ENCODE peak calls at places on chromosomes 2 and 18, in six cellular contexts. One of them, this sample, is unnamed.

GRCh38 chr2:158191076-158191566 is 89.4 kb downstream of the UPP2 start:
- DNase-seq in transverse colon: no peak
- DNase-seq in spleen: no peak
- DNase-seq in GM12878: peak; percentile 48
- DNase-seq in breast epithelium: no peak
- DNase-seq in vagina: no peak
- DNase-seq in this sample: no peak

GRCh38 chr2:70944291-70944690 is 8.6 kb downstream of the ATP6V1B1 start:
- DNase-seq in transverse colon: no peak
- DNase-seq in vagina: peak; percentile 40
- DNase-seq in spleen: peak; percentile 64
- DNase-seq in breast epithelium: no peak
- DNase-seq in GM12878: no peak
- DNase-seq in this sample: no peak

GRCh38 chr2:113053666-113054435 is 1.2 kb upstream of the IL36B start:
- DNase-seq in spleen: no peak
- DNase-seq in breast epithelium: no peak
- DNase-seq in transverse colon: no peak
- DNase-seq in vagina: peak; percentile 42
- DNase-seq in GM12878: no peak
- DNase-seq in this sample: no peak

GRCh38 chr2:74374509-74375205 is 5.5 kb downstream of the DCTN1 start:
- DNase-seq in vagina: no peak
- DNase-seq in transverse colon: peak; percentile 70
- DNase-seq in breast epithelium: peak; percentile 28
- DNase-seq in spleen: no peak
- DNase-seq in GM12878: no peak
- DNase-seq in this sample: peak; percentile 77

GRCh38 chr2:1907849-1908533 is 163.7 kb upstream of the PXDN start:
- DNase-seq in spleen: no peak
- DNase-seq in transverse colon: no peak
- DNase-seq in GM12878: no peak
- DNase-seq in vagina: no peak
- DNase-seq in breast epithelium: no peak
- DNase-seq in this sample: no peak

GRCh38 chr2:191789791-191790190 is 57.1 kb downstream of the CAVIN2 start:
- DNase-seq in GM12878: no peak
- DNase-seq in transverse colon: no peak
- DNase-seq in breast epithelium: no peak
- DNase-seq in spleen: no peak
- DNase-seq in vagina: no peak
- DNase-seq in this sample: no peak

GRCh38 chr2:217743980-217744761 is 258.6 kb downstream of the TNS1 start:
- DNase-seq in vagina: peak; percentile 83
- DNase-seq in transverse colon: no peak
- DNase-seq in breast epithelium: no peak
- DNase-seq in spleen: no peak
- DNase-seq in GM12878: no peak
- DNase-seq in this sample: peak; percentile 0

GRCh38 chr2:10447300-10448207 is 573 bp downstream of the ODC1 start:
- DNase-seq in spleen: peak; percentile 96
- DNase-seq in GM12878: peak; percentile 15
- DNase-seq in transverse colon: peak; percentile 69
- DNase-seq in breast epithelium: no peak
- DNase-seq in vagina: no peak
- DNase-seq in this sample: peak; percentile 40

GRCh38 chr2:27627963-27628766 is 647 bp downstream of the CCDC121 start:
- DNase-seq in breast epithelium: no peak
- DNase-seq in GM12878: no peak
- DNase-seq in vagina: no peak
- DNase-seq in transverse colon: no peak
- DNase-seq in spleen: no peak
- DNase-seq in this sample: peak; percentile 10

GRCh38 chr18:2351126-2351850 is 220.0 kb downstream of the METTL4 start:
- DNase-seq in GM12878: no peak
- DNase-seq in breast epithelium: no peak
- DNase-seq in transverse colon: no peak
- DNase-seq in vagina: no peak
- DNase-seq in spleen: no peak
- DNase-seq in this sample: no peak

GRCh38 chr18:8616026-8616401 is 6.8 kb downstream of the RAB12 start:
- DNase-seq in breast epithelium: no peak
- DNase-seq in GM12878: no peak
- DNase-seq in spleen: no peak
- DNase-seq in transverse colon: no peak
- DNase-seq in vagina: no peak
- DNase-seq in this sample: no peak

GRCh38 chr2:232276084-232276738 is 102.3 kb upstream of the ALPP start:
- DNase-seq in spleen: no peak
- DNase-seq in transverse colon: peak; percentile 25
- DNase-seq in vagina: no peak
- DNase-seq in breast epithelium: no peak
- DNase-seq in GM12878: no peak
- DNase-seq in this sample: peak; percentile 46

GRCh38 chr2:118979177-118979861 is 37.3 kb downstream of the MARCO start:
- DNase-seq in spleen: no peak
- DNase-seq in vagina: no peak
- DNase-seq in breast epithelium: no peak
- DNase-seq in GM12878: no peak
- DNase-seq in transverse colon: no peak
- DNase-seq in this sample: no peak

GRCh38 chr2:110678457-110679336 is 834 bp upstream of the BUB1 start:
- DNase-seq in transverse colon: peak; percentile 18
- DNase-seq in spleen: peak; percentile 83
- DNase-seq in breast epithelium: no peak
- DNase-seq in vagina: no peak
- DNase-seq in GM12878: no peak
- DNase-seq in this sample: peak; percentile 7

GRCh38 chr2:205463626-205464025 is 218.7 kb upstream of the NRP2 start:
- DNase-seq in breast epithelium: no peak
- DNase-seq in transverse colon: no peak
- DNase-seq in spleen: no peak
- DNase-seq in GM12878: no peak
- DNase-seq in vagina: no peak
- DNase-seq in this sample: no peak

GRCh38 chr2:158130832-158131473 is 29.3 kb downstream of the UPP2 start:
- DNase-seq in transverse colon: no peak
- DNase-seq in spleen: no peak
- DNase-seq in vagina: no peak
- DNase-seq in GM12878: no peak
- DNase-seq in breast epithelium: no peak
- DNase-seq in this sample: no peak

GRCh38 chr2:85095094-85095493 is 38.1 kb upstream of the TCF7L1 start:
- DNase-seq in vagina: no peak
- DNase-seq in breast epithelium: no peak
- DNase-seq in spleen: no peak
- DNase-seq in GM12878: no peak
- DNase-seq in transverse colon: no peak
- DNase-seq in this sample: no peak

GRCh38 chr2:183195397-183195796 is 71.2 kb downstream of the NUP35 start:
- DNase-seq in spleen: no peak
- DNase-seq in GM12878: no peak
- DNase-seq in breast epithelium: no peak
- DNase-seq in vagina: no peak
- DNase-seq in transverse colon: no peak
- DNase-seq in this sample: no peak

GRCh38 chr2:8285081-8285480 is 396.8 kb upstream of the ID2 start:
- DNase-seq in transverse colon: no peak
- DNase-seq in breast epithelium: no peak
- DNase-seq in vagina: no peak
- DNase-seq in spleen: no peak
- DNase-seq in GM12878: no peak
- DNase-seq in this sample: no peak

GRCh38 chr2:22355816-22356433 is 1029.1 kb upstream of the KLHL29 start:
- DNase-seq in vagina: no peak
- DNase-seq in spleen: no peak
- DNase-seq in GM12878: no peak
- DNase-seq in transverse colon: peak; percentile 54
- DNase-seq in breast epithelium: peak; percentile 35
- DNase-seq in this sample: peak; percentile 55

GRCh38 chr2:33340265-33340664 is 136.2 kb upstream of the RASGRP3 start:
- DNase-seq in GM12878: no peak
- DNase-seq in breast epithelium: peak; percentile 39
- DNase-seq in spleen: peak; percentile 73
- DNase-seq in transverse colon: peak; percentile 14
- DNase-seq in vagina: no peak
- DNase-seq in this sample: no peak

GRCh38 chr2:31558401-31559295 is 22.1 kb downstream of the SRD5A2 start:
- DNase-seq in GM12878: no peak
- DNase-seq in vagina: no peak
- DNase-seq in spleen: no peak
- DNase-seq in breast epithelium: peak; percentile 68
- DNase-seq in transverse colon: no peak
- DNase-seq in this sample: peak; percentile 72

GRCh38 chr2:128452536-128453530 is 134.2 kb upstream of the HS6ST1 start:
- DNase-seq in GM12878: no peak
- DNase-seq in vagina: peak; percentile 67
- DNase-seq in breast epithelium: no peak
- DNase-seq in transverse colon: no peak
- DNase-seq in spleen: no peak
- DNase-seq in this sample: no peak

GRCh38 chr2:24919100-24919976 is 699 bp downstream of the ADCY3 start:
- DNase-seq in vagina: no peak
- DNase-seq in spleen: peak; percentile 76
- DNase-seq in GM12878: no peak
- DNase-seq in breast epithelium: no peak
- DNase-seq in transverse colon: peak; percentile 66
- DNase-seq in this sample: peak; percentile 21

GRCh38 chr2:40369619-40370397 is 82.1 kb downstream of the SLC8A1 start:
- DNase-seq in transverse colon: no peak
- DNase-seq in spleen: no peak
- DNase-seq in breast epithelium: no peak
- DNase-seq in vagina: no peak
- DNase-seq in GM12878: no peak
- DNase-seq in this sample: no peak

GRCh38 chr2:177464549-177464948 is 72.0 kb downstream of the AGPS start:
- DNase-seq in breast epithelium: no peak
- DNase-seq in vagina: no peak
- DNase-seq in GM12878: no peak
- DNase-seq in transverse colon: no peak
- DNase-seq in spleen: no peak
- DNase-seq in this sample: no peak

GRCh38 chr18:63897072-63897471 is 9.6 kb downstream of the SERPINB2 start:
- DNase-seq in spleen: no peak
- DNase-seq in breast epithelium: no peak
- DNase-seq in transverse colon: no peak
- DNase-seq in vagina: no peak
- DNase-seq in GM12878: no peak
- DNase-seq in this sample: no peak

GRCh38 chr2:149586063-149586462 is 1.5 kb downstream of the MMADHC start:
- DNase-seq in vagina: no peak
- DNase-seq in transverse colon: no peak
- DNase-seq in GM12878: no peak
- DNase-seq in spleen: no peak
- DNase-seq in breast epithelium: no peak
- DNase-seq in this sample: no peak

GRCh38 chr2:224749136-224749535 is 33.0 kb upstream of the CCDC195 start:
- DNase-seq in GM12878: no peak
- DNase-seq in transverse colon: no peak
- DNase-seq in vagina: no peak
- DNase-seq in spleen: no peak
- DNase-seq in breast epithelium: no peak
- DNase-seq in this sample: no peak

GRCh38 chr2:119117891-119118882 is 40.4 kb downstream of the C1QL2 start:
- DNase-seq in GM12878: no peak
- DNase-seq in breast epithelium: no peak
- DNase-seq in spleen: no peak
- DNase-seq in vagina: peak; percentile 70
- DNase-seq in transverse colon: no peak
- DNase-seq in this sample: no peak

GRCh38 chr2:85753525-85754312 is at the start of gene ATOH8:
- DNase-seq in GM12878: no peak
- DNase-seq in spleen: peak; percentile 91
- DNase-seq in vagina: no peak
- DNase-seq in breast epithelium: no peak
- DNase-seq in transverse colon: peak; percentile 68
- DNase-seq in this sample: peak; percentile 72

DNA sequence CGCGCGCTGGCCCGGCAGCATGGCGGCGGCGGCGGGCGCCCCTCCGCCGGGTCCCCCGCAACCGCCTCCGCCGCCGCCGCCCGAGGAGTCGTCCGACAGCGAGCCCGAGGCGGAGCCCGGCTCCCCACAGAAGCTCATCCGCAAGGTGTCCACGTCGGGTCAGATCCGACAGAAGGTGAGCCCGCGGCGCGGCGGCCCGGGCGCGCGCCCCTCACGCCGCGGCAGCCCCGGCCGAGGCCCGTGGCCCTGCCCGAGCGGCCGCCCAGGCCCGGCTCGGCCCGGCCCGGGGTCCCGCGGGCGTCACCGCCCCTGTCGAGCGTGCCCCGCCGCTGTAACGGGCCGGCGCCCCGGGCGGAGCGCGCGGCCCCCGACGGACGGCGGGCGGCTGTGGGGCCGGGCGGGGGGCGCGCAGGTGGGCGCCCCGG is 218 bp downstream of the DGKD start:
- DNase-seq in GM12878: no peak
- DNase-seq in spleen: no peak
- DNase-seq in vagina: no peak
- DNase-seq in breast epithelium: no peak
- DNase-seq in transverse colon: no peak
- DNase-seq in this sample: no peak
- TF ChIP-seq POLR2A in GM12878: peak; percentile 81
- TF ChIP-seq POLR2A in spleen: no peak
- TF ChIP-seq POLR2A in vagina: no peak
- TF ChIP-seq POLR2A in breast epithelium: no peak
- TF ChIP-seq POLR2A in transverse colon: no peak
- TF ChIP-seq POLR2A in this sample: no peak

DNA sequence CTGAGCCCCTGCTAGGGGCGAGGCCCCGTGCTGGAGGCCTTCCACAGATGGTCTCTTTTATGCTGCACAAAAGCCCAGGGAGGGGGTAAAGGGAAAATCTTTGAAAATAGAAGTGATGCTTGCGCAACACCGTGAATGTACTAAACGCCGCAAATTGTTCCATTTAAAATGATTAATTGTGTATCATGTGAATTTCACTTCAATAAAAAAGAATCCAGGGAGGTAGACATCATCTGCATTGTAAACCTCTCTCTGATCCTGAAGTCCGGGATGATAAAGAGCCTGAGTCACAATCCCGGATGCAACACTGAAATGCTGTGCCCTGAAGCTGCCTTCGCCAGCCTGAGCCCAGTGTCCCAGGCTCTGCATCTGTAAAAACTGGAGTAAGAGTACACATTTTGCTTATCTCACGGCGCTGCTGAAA is 107.7 kb upstream of the PPP1CB start:
- DNase-seq in vagina: peak; percentile 88
- DNase-seq in transverse colon: peak; percentile 57
- DNase-seq in GM12878: no peak
- DNase-seq in spleen: no peak
- DNase-seq in breast epithelium: no peak
- DNase-seq in this sample: peak; percentile 55
- TF ChIP-seq POLR2AphosphoS5 in vagina: no peak
- TF ChIP-seq POLR2AphosphoS5 in transverse colon: peak; percentile 39
- TF ChIP-seq POLR2AphosphoS5 in GM12878: no peak
- TF ChIP-seq POLR2AphosphoS5 in spleen: no peak
- TF ChIP-seq POLR2AphosphoS5 in breast epithelium: peak; percentile 19
- TF ChIP-seq POLR2AphosphoS5 in this sample: peak; percentile 60

GRCh38 chr2:207163053-207163814 is 2.5 kb downstream of the KLF7 start:
- DNase-seq in spleen: no peak
- DNase-seq in GM12878: no peak
- DNase-seq in transverse colon: peak; percentile 17
- DNase-seq in vagina: no peak
- DNase-seq in breast epithelium: peak; percentile 77
- DNase-seq in this sample: peak; percentile 79
- TF ChIP-seq POLR2A in spleen: peak; percentile 34
- TF ChIP-seq POLR2A in GM12878: no peak
- TF ChIP-seq POLR2A in transverse colon: peak; percentile 43
- TF ChIP-seq POLR2A in vagina: peak; percentile 33
- TF ChIP-seq POLR2A in breast epithelium: no peak
- TF ChIP-seq POLR2A in this sample: peak; percentile 28

GRCh38 chr2:197803033-197803444 is 1.4 kb upstream of the PLCL1 start:
- DNase-seq in spleen: no peak
- DNase-seq in transverse colon: no peak
- DNase-seq in GM12878: peak; percentile 23
- DNase-seq in breast epithelium: no peak
- DNase-seq in vagina: no peak
- DNase-seq in this sample: peak; percentile 23
- TF ChIP-seq POLR2AphosphoS5 in spleen: no peak
- TF ChIP-seq POLR2AphosphoS5 in transverse colon: no peak
- TF ChIP-seq POLR2AphosphoS5 in GM12878: no peak
- TF ChIP-seq POLR2AphosphoS5 in breast epithelium: no peak
- TF ChIP-seq POLR2AphosphoS5 in vagina: no peak
- TF ChIP-seq POLR2AphosphoS5 in this sample: peak; percentile 8